ENCODE peak calls at places on chromosomes 11 and 22, in six cellular contexts. One of them, this sample, is unnamed. For H3K4me1, the result is how much of the 10 kb centered on the place peaks cover.

GRCh38 chr11:66371627-66372415 is at the start of gene SLC29A2:
- DNase-seq in endothelial cell of umbilical vein: no peak
- DNase-seq in cardiac muscle cell: no peak
- DNase-seq in CD8-positive, alpha-beta T cell: peak
- DNase-seq in keratinocyte: no peak
- DNase-seq in tibial nerve: no peak
- DNase-seq in this sample: peak

GRCh38 chr11:75055511-75055910 is 41.2 kb downstream of the OR2AT4 start:
- DNase-seq in endothelial cell of umbilical vein: no peak
- DNase-seq in cardiac muscle cell: peak
- DNase-seq in CD8-positive, alpha-beta T cell: no peak
- DNase-seq in keratinocyte: no peak
- DNase-seq in tibial nerve: no peak
- DNase-seq in this sample: no peak

GRCh38 chr11:116240661-116241060 is 532.1 kb downstream of the BUD13 start:
- DNase-seq in endothelial cell of umbilical vein: no peak
- DNase-seq in cardiac muscle cell: peak
- DNase-seq in CD8-positive, alpha-beta T cell: no peak
- DNase-seq in keratinocyte: no peak
- DNase-seq in tibial nerve: no peak
- DNase-seq in this sample: peak

GRCh38 chr11:82927264-82927880 is 25.8 kb downstream of the DDIAS start:
- DNase-seq in endothelial cell of umbilical vein: peak
- DNase-seq in cardiac muscle cell: peak
- DNase-seq in CD8-positive, alpha-beta T cell: peak
- DNase-seq in keratinocyte: no peak
- DNase-seq in tibial nerve: no peak
- DNase-seq in this sample: peak

GRCh38 chr11:133015457-133015856 is 516.8 kb downstream of the OPCML start:
- DNase-seq in endothelial cell of umbilical vein: no peak
- DNase-seq in cardiac muscle cell: no peak
- DNase-seq in CD8-positive, alpha-beta T cell: no peak
- DNase-seq in keratinocyte: no peak
- DNase-seq in tibial nerve: no peak
- DNase-seq in this sample: no peak

GRCh38 chr11:107689317-107690202 is 22.3 kb downstream of the SLN start:
- DNase-seq in endothelial cell of umbilical vein: peak
- DNase-seq in cardiac muscle cell: peak
- DNase-seq in CD8-positive, alpha-beta T cell: peak
- DNase-seq in keratinocyte: no peak
- DNase-seq in tibial nerve: peak
- DNase-seq in this sample: peak

GRCh38 chr11:100793525-100793924 is 106.4 kb downstream of the ARHGAP42 start:
- DNase-seq in endothelial cell of umbilical vein: peak
- DNase-seq in cardiac muscle cell: no peak
- DNase-seq in CD8-positive, alpha-beta T cell: no peak
- DNase-seq in keratinocyte: no peak
- DNase-seq in tibial nerve: no peak
- DNase-seq in this sample: no peak

GRCh38 chr11:20360650-20361049 is 2.9 kb upstream of the HTATIP2 start:
- DNase-seq in endothelial cell of umbilical vein: no peak
- DNase-seq in cardiac muscle cell: peak
- DNase-seq in CD8-positive, alpha-beta T cell: peak
- DNase-seq in keratinocyte: no peak
- DNase-seq in tibial nerve: no peak
- DNase-seq in this sample: no peak

GRCh38 chr11:61747389-61748285 is 4.8 kb upstream of the MYRF start:
- DNase-seq in endothelial cell of umbilical vein: peak
- DNase-seq in cardiac muscle cell: peak
- DNase-seq in CD8-positive, alpha-beta T cell: peak
- DNase-seq in keratinocyte: no peak
- DNase-seq in tibial nerve: peak
- DNase-seq in this sample: peak

GRCh38 chr11:128467610-128468041 is 119.7 kb downstream of the ETS1 start:
- DNase-seq in endothelial cell of umbilical vein: no peak
- DNase-seq in cardiac muscle cell: peak
- DNase-seq in CD8-positive, alpha-beta T cell: peak
- DNase-seq in keratinocyte: no peak
- DNase-seq in tibial nerve: peak
- DNase-seq in this sample: peak

GRCh38 chr11:65900125-65900898 is at the start of gene FOSL1:
- DNase-seq in endothelial cell of umbilical vein: peak
- DNase-seq in cardiac muscle cell: peak
- DNase-seq in CD8-positive, alpha-beta T cell: peak
- DNase-seq in keratinocyte: no peak
- DNase-seq in tibial nerve: peak
- DNase-seq in this sample: peak

GRCh38 chr22:37258005-37258790 is 14.1 kb upstream of the RAC2 start:
- DNase-seq in endothelial cell of umbilical vein: no peak
- DNase-seq in cardiac muscle cell: no peak
- DNase-seq in CD8-positive, alpha-beta T cell: no peak
- DNase-seq in keratinocyte: no peak
- DNase-seq in tibial nerve: no peak
- DNase-seq in this sample: no peak

GRCh38 chr11:7677801-7678201 is 4.5 kb upstream of the CYB5R2 start:
- DNase-seq in endothelial cell of umbilical vein: no peak
- DNase-seq in cardiac muscle cell: peak
- DNase-seq in CD8-positive, alpha-beta T cell: no peak
- DNase-seq in keratinocyte: no peak
- DNase-seq in tibial nerve: no peak
- DNase-seq in this sample: no peak

GRCh38 chr11:91947215-91947614 is 277.4 kb upstream of the FAT3 start:
- DNase-seq in endothelial cell of umbilical vein: peak
- DNase-seq in cardiac muscle cell: no peak
- DNase-seq in CD8-positive, alpha-beta T cell: no peak
- DNase-seq in keratinocyte: no peak
- DNase-seq in tibial nerve: no peak
- DNase-seq in this sample: no peak

GRCh38 chr11:45834298-45834756 is 12.9 kb upstream of the CRY2 start:
- DNase-seq in endothelial cell of umbilical vein: no peak
- DNase-seq in cardiac muscle cell: no peak
- DNase-seq in CD8-positive, alpha-beta T cell: no peak
- DNase-seq in keratinocyte: no peak
- DNase-seq in tibial nerve: no peak
- DNase-seq in this sample: no peak

GRCh38 chr11:71474141-71474770 is 21.3 kb downstream of the NADSYN1 start:
- DNase-seq in endothelial cell of umbilical vein: no peak
- DNase-seq in cardiac muscle cell: no peak
- DNase-seq in CD8-positive, alpha-beta T cell: no peak
- DNase-seq in keratinocyte: no peak
- DNase-seq in tibial nerve: no peak
- DNase-seq in this sample: no peak

GRCh38 chr11:120186799-120187591 is 23.8 kb upstream of the OAF start:
- DNase-seq in endothelial cell of umbilical vein: no peak
- DNase-seq in cardiac muscle cell: peak
- DNase-seq in CD8-positive, alpha-beta T cell: no peak
- DNase-seq in keratinocyte: peak
- DNase-seq in tibial nerve: no peak
- DNase-seq in this sample: peak

GRCh38 chr11:2652857-2653643 is 46.7 kb downstream of the KCNQ1OT1 start:
- DNase-seq in endothelial cell of umbilical vein: no peak
- DNase-seq in cardiac muscle cell: peak
- DNase-seq in CD8-positive, alpha-beta T cell: no peak
- DNase-seq in keratinocyte: no peak
- DNase-seq in tibial nerve: no peak
- DNase-seq in this sample: no peak

GRCh38 chr11:117705866-117706265 is 91.2 kb downstream of the DSCAML1 start:
- DNase-seq in endothelial cell of umbilical vein: no peak
- DNase-seq in cardiac muscle cell: no peak
- DNase-seq in CD8-positive, alpha-beta T cell: no peak
- DNase-seq in keratinocyte: no peak
- DNase-seq in tibial nerve: no peak
- DNase-seq in this sample: no peak

GRCh38 chr11:19164881-19165280 is 36.9 kb downstream of the CSRP3 start:
- DNase-seq in endothelial cell of umbilical vein: no peak
- DNase-seq in cardiac muscle cell: no peak
- DNase-seq in CD8-positive, alpha-beta T cell: no peak
- DNase-seq in keratinocyte: no peak
- DNase-seq in tibial nerve: no peak
- DNase-seq in this sample: no peak

GRCh38 chr11:66317766-66318575 is 1.1 kb upstream of the CD248 start:
- DNase-seq in endothelial cell of umbilical vein: no peak
- DNase-seq in cardiac muscle cell: peak
- DNase-seq in CD8-positive, alpha-beta T cell: peak
- DNase-seq in keratinocyte: no peak
- DNase-seq in tibial nerve: peak
- DNase-seq in this sample: peak

GRCh38 chr11:76371170-76371569 is 9.8 kb downstream of the THAP12 start:
- DNase-seq in endothelial cell of umbilical vein: peak
- DNase-seq in cardiac muscle cell: peak
- DNase-seq in CD8-positive, alpha-beta T cell: no peak
- DNase-seq in keratinocyte: no peak
- DNase-seq in tibial nerve: no peak
- DNase-seq in this sample: no peak

GRCh38 chr11:128195057-128195751 is 392.2 kb downstream of the ETS1 start:
- DNase-seq in endothelial cell of umbilical vein: peak
- DNase-seq in cardiac muscle cell: peak
- DNase-seq in CD8-positive, alpha-beta T cell: peak
- DNase-seq in keratinocyte: no peak
- DNase-seq in tibial nerve: no peak
- DNase-seq in this sample: no peak

GRCh38 chr11:44729718-44730117 is 3.0 kb downstream of the TSPAN18 start:
- DNase-seq in endothelial cell of umbilical vein: peak
- DNase-seq in cardiac muscle cell: no peak
- DNase-seq in CD8-positive, alpha-beta T cell: no peak
- DNase-seq in keratinocyte: no peak
- DNase-seq in tibial nerve: no peak
- DNase-seq in this sample: no peak

GRCh38 chr11:79971255-79971654 is 530.4 kb upstream of the TENM4 start:
- DNase-seq in endothelial cell of umbilical vein: no peak
- DNase-seq in cardiac muscle cell: no peak
- DNase-seq in CD8-positive, alpha-beta T cell: no peak
- DNase-seq in keratinocyte: no peak
- DNase-seq in tibial nerve: no peak
- DNase-seq in this sample: no peak

GRCh38 chr11:121250843-121251242 is 41.7 kb upstream of the SC5D start:
- DNase-seq in endothelial cell of umbilical vein: no peak
- DNase-seq in cardiac muscle cell: no peak
- DNase-seq in CD8-positive, alpha-beta T cell: no peak
- DNase-seq in keratinocyte: no peak
- DNase-seq in tibial nerve: no peak
- DNase-seq in this sample: no peak

GRCh38 chr11:100863080-100863581 is 176.0 kb downstream of the ARHGAP42 start:
- DNase-seq in endothelial cell of umbilical vein: peak
- DNase-seq in cardiac muscle cell: peak
- DNase-seq in CD8-positive, alpha-beta T cell: no peak
- DNase-seq in keratinocyte: no peak
- DNase-seq in tibial nerve: no peak
- DNase-seq in this sample: peak

GRCh38 chr11:47983464-47984397 is 3.4 kb downstream of the PTPRJ start:
- DNase-seq in endothelial cell of umbilical vein: no peak
- DNase-seq in cardiac muscle cell: peak
- DNase-seq in CD8-positive, alpha-beta T cell: no peak
- DNase-seq in keratinocyte: no peak
- DNase-seq in tibial nerve: no peak
- DNase-seq in this sample: no peak
- H3K4me3 ChIP-seq in endothelial cell of umbilical vein: no peak
- H3K4me3 ChIP-seq in cardiac muscle cell: no peak
- H3K4me3 ChIP-seq in CD8-positive, alpha-beta T cell: no peak
- H3K4me3 ChIP-seq in keratinocyte: no peak
- H3K4me3 ChIP-seq in tibial nerve: no peak
- H3K4me3 ChIP-seq in this sample: no peak

DNA sequence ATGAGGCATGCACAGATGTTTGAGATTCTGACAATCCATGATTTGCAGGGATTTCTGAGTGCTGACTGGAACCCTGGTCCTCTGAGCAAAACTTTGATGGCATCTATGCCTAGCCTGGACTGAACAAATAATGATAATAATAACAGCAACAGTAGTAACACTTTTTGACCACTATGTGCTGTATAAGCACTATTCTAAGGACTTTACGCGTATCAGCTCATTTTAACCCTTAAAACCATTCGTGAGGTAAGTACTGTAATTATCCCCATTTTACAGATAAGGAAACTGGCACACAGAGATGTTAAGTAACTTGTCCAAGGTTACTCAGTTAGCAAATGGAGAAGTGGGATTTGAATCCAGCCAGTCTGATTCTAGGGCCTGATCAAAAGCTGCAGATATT is 168.4 kb downstream of the C11orf91 start:
- DNase-seq in endothelial cell of umbilical vein: no peak
- DNase-seq in cardiac muscle cell: no peak
- DNase-seq in CD8-positive, alpha-beta T cell: no peak
- DNase-seq in keratinocyte: no peak
- DNase-seq in tibial nerve: no peak
- DNase-seq in this sample: no peak
- H3K4me1 ChIP-seq in endothelial cell of umbilical vein: under half
- H3K4me1 ChIP-seq in cardiac muscle cell: under half
- H3K4me1 ChIP-seq in CD8-positive, alpha-beta T cell: under half
- H3K4me1 ChIP-seq in keratinocyte: under half
- H3K4me1 ChIP-seq in tibial nerve: under half
- H3K4me1 ChIP-seq in this sample: under half

DNA sequence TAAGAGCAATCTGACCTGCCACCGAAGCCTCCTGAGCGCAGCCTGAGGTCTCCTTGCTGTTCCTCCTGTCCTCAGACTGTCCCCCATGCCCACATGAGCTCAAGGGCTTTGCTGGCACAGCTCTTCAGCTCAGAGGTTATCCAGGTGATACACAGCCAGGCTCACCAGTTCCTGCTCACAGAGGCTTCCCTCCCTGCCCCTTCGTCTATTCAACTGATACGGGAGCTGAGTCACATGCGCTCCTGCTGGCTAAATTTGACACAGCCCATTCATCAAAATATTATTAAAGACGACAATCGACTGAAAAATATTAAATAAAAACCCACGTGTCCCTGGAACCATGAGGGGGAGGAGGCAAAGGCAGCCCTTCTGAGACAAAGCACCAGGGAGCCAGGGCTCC is 40.7 kb downstream of the DUSP8 start:
- DNase-seq in endothelial cell of umbilical vein: no peak
- DNase-seq in cardiac muscle cell: no peak
- DNase-seq in CD8-positive, alpha-beta T cell: no peak
- DNase-seq in keratinocyte: no peak
- DNase-seq in tibial nerve: no peak
- DNase-seq in this sample: no peak
- H3K27ac ChIP-seq in endothelial cell of umbilical vein: no peak
- H3K27ac ChIP-seq in cardiac muscle cell: no peak
- H3K27ac ChIP-seq in CD8-positive, alpha-beta T cell: no peak
- H3K27ac ChIP-seq in keratinocyte: peak
- H3K27ac ChIP-seq in tibial nerve: peak
- H3K27ac ChIP-seq in this sample: no peak

DNA sequence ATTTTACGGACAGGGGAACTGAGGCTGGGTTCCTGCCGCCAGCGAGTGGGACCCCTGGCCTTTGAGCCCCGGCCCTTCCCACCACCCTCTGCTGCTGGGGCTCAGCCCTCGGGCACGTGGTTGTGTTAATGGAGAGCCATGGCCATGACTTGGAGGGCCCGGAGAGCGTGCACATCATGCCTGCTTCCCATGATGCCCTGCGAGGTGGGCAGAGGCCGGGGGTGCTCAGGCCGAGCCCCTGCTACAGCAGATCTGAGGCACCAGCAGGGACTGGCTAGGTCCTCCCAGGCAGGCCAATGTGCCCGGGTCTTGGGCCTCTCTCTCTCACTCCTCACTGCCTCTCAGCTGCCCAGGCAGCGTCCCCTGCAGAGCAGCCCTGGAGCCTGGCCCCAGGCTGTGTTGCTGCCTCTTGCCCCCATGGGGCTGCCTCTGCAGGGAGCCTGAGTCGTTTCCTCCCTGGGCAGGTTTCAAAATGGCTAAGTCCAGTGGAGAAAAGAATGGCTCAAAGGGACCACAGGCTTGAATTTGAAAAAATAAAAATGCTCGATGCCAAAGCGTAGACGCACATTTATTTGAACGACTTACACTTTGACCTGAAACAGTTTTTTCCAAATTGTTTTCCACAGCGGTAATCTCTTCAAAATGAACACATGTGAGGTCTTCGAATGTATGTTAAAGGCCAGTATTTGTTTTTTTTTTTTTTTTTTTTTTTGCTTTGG is 72.6 kb upstream of the CLDN5 start:
- DNase-seq in endothelial cell of umbilical vein: no peak
- DNase-seq in cardiac muscle cell: no peak
- DNase-seq in CD8-positive, alpha-beta T cell: no peak
- DNase-seq in keratinocyte: no peak
- DNase-seq in tibial nerve: no peak
- DNase-seq in this sample: no peak
- H3K4me3 ChIP-seq in endothelial cell of umbilical vein: no peak
- H3K4me3 ChIP-seq in cardiac muscle cell: no peak
- H3K4me3 ChIP-seq in CD8-positive, alpha-beta T cell: peak
- H3K4me3 ChIP-seq in keratinocyte: no peak
- H3K4me3 ChIP-seq in tibial nerve: no peak
- H3K4me3 ChIP-seq in this sample: no peak